ENCODE peak calls at places on chromosome 14, in seven cellular contexts. E is mucosa of descending colon; K is NCI-H1694 treated with DMSO at 0.1 percent for 48 hours; L is T-helper 9 cell; V is ELR; R is stimulated activated CD4-positive, alpha-beta T cell treated with anti-CD3 and anti-CD28 coated beads, Interleukin-1b, Interleukin-23, amount 100 ng/mL, for 1 hour; G is anterior cingulate cortex. S is an unnamed sample.

GRCh38 chr14:96170961-96171592 is 33.6 kb upstream of the BDKRB2 start:
- DNase-seq in G (no peak), K (no peak), L (no peak), V (no peak), E (no peak), R (no peak), S (no peak)

GRCh38 chr14:47590763-47591162 is 84.6 kb downstream of the MDGA2 start:
- DNase-seq in L (no peak), R (no peak), E (no peak), K (no peak), V (no peak), G (no peak), S (no peak)

GRCh38 chr14:59377485-59377884 is 87.7 kb downstream of the GPR135 start:
- DNase-seq in V (no peak), L (no peak), R (no peak), E (no peak), G (no peak), K (no peak), S (no peak)

GRCh38 chr14:61569783-61570182 is 125.5 kb upstream of the HIF1A start:
- DNase-seq in E (no peak), G (no peak), R (no peak), K (no peak), V (peak), L (no peak), S (peak)

GRCh38 chr14:75934998-75935628 is 46.7 kb downstream of the TGFB3 start:
- DNase-seq in G (no peak), L (no peak), R (no peak), V (no peak), E (no peak), K (no peak), S (no peak)

GRCh38 chr14:32584079-32584478 is 255.0 kb downstream of the AKAP6 start:
- DNase-seq in L (no peak), R (no peak), G (no peak), K (no peak), E (no peak), V (no peak), S (no peak)

GRCh38 chr14:96109956-96110355 is 70.8 kb downstream of the C14orf132 start:
- DNase-seq in R (no peak), K (no peak), L (no peak), V (no peak), G (no peak), E (no peak), S (no peak)

GRCh38 chr14:75335588-75335987 is 57.0 kb downstream of the FOS start:
- DNase-seq in R (no peak), L (no peak), V (no peak), K (no peak), G (no peak), E (no peak), S (no peak)

GRCh38 chr14:58362798-58363412 is 32.8 kb upstream of the TOMM20L start:
- DNase-seq in L (no peak), V (peak), K (peak), G (no peak), R (no peak), E (no peak), S (peak)

GRCh38 chr14:92460916-92461579 is 52.5 kb upstream of the RIN3 start:
- DNase-seq in K (no peak), V (peak), G (no peak), E (no peak), L (no peak), R (no peak), S (peak)

GRCh38 chr14:92945959-92946846 is 23.3 kb downstream of the CHGA start:
- DNase-seq in E (peak), G (no peak), R (no peak), L (no peak), K (no peak), V (peak), S (peak)

GRCh38 chr14:64878775-64879634 is 702 bp downstream of the SPTB start:
- DNase-seq in K (peak), L (no peak), E (no peak), R (no peak), G (no peak), V (no peak), S (no peak)

GRCh38 chr14:105317546-105317945 is 3.0 kb downstream of the PACS2 start:
- DNase-seq in G (no peak), V (peak), E (no peak), L (no peak), R (no peak), K (peak), S (no peak)

GRCh38 chr14:102180248-102180998 is 40.7 kb downstream of the WDR20 start:
- DNase-seq in L (no peak), K (no peak), R (no peak), G (no peak), E (no peak), V (no peak), S (no peak)

GRCh38 chr14:61461808-61462275 is 140.5 kb downstream of the PRKCH start:
- DNase-seq in G (no peak), R (no peak), E (no peak), V (peak), L (no peak), K (peak), S (peak)

GRCh38 chr14:74913986-74914573 is 9.0 kb downstream of the RPS6KL1 start:
- DNase-seq in R (no peak), E (no peak), L (no peak), V (peak), K (peak), G (peak), S (peak)

GRCh38 chr14:76204436-76205230 is 52.9 kb downstream of the GPATCH2L start:
- DNase-seq in E (no peak), V (no peak), K (no peak), G (no peak), L (no peak), R (no peak), S (no peak)

GRCh38 chr14:99780690-99781089 is 12.5 kb upstream of the EML1 start:
- DNase-seq in K (no peak), L (no peak), R (no peak), V (no peak), E (no peak), G (no peak), S (no peak)

GRCh38 chr14:41699506-41699905 is 92.8 kb downstream of the LRFN5 start:
- DNase-seq in R (no peak), G (no peak), V (peak), K (no peak), L (no peak), E (no peak), S (peak)

GRCh38 chr14:22026527-22026926 is 352.9 kb upstream of the OR4E1 start:
- DNase-seq in K (no peak), G (no peak), L (no peak), V (no peak), E (no peak), R (no peak), S (peak)

GRCh38 chr14:55731881-55732498 is 152.0 kb downstream of the KTN1 start:
- DNase-seq in G (no peak), V (peak), K (peak), R (peak), E (no peak), L (peak), S (peak)

GRCh38 chr14:64698899-64699298 is 5.3 kb upstream of the PLEKHG3 start:
- DNase-seq in E (no peak), K (no peak), V (no peak), L (no peak), G (no peak), R (no peak), S (peak)

GRCh38 chr14:70619708-70620107 is 19.3 kb upstream of the MED6 start:
- DNase-seq in R (no peak), K (no peak), G (no peak), L (no peak), V (no peak), E (no peak), S (peak)

GRCh38 chr14:73717247-73717646 is 3.1 kb upstream of the PNMA1 start:
- DNase-seq in G (no peak), L (no peak), R (no peak), V (no peak), K (no peak), E (no peak), S (no peak)

GRCh38 chr14:95660550-95661515 is 25.4 kb upstream of the TCL1B start:
- DNase-seq in G (no peak), R (no peak), E (no peak), L (no peak), V (no peak), K (peak), S (no peak)

GRCh38 chr14:88590173-88590572 is 27.3 kb downstream of the ZC3H14 start:
- DNase-seq in E (no peak), K (no peak), G (no peak), V (peak), L (no peak), R (no peak), S (no peak)

GRCh38 chr14:101721951-101722661 is 39.4 kb upstream of the PPP2R5C start:
- DNase-seq in V (peak), G (no peak), K (no peak), R (peak), E (peak), L (peak), S (peak)

GRCh38 chr14:103728721-103729120 is 13.1 kb downstream of the ZFYVE21 start:
- DNase-seq in E (peak), K (no peak), V (no peak), L (no peak), G (no peak), R (no peak), S (no peak)

GRCh38 chr14:48398675-48399282 is 723.4 kb upstream of the MDGA2 start:
- DNase-seq in K (peak), G (no peak), E (no peak), R (no peak), V (peak), L (no peak), S (peak)

GRCh38 chr14:65412881-65413738 is 580 bp downstream of the FUT8 start:
- DNase-seq in L (peak), G (no peak), K (peak), R (no peak), V (peak), E (no peak), S (peak)

GRCh38 chr14:82047777-82048470 is 514.3 kb upstream of the SEL1L start:
- DNase-seq in L (no peak), K (no peak), G (no peak), E (no peak), V (no peak), R (no peak), S (no peak)

GRCh38 chr14:57656853-57657252 is 163.2 kb upstream of the CCDC198 start:
- DNase-seq in V (no peak), E (no peak), R (no peak), G (no peak), L (no peak), K (no peak), S (no peak)

GRCh38 chr14:70808402-70809237 is 693 bp downstream of the MAP3K9 start:
- DNase-seq in E (peak), V (peak), R (peak), K (no peak), G (no peak), L (peak), S (no peak)

GRCh38 chr14:97719931-97720330 is 922.7 kb downstream of the VRK1 start:
- DNase-seq in K (no peak), R (no peak), G (no peak), V (no peak), L (peak), E (no peak), S (no peak)

GRCh38 chr14:55099741-55100140 is 29.3 kb upstream of the LGALS3 start:
- DNase-seq in L (no peak), R (no peak), E (no peak), K (no peak), G (no peak), V (no peak), S (no peak)

GRCh38 chr14:60946773-60947172 is 34.1 kb downstream of the TRMT5 start:
- DNase-seq in G (no peak), R (no peak), K (no peak), V (no peak), L (no peak), E (no peak), S (no peak)

GRCh38 chr14:21106506-21107359 is 5.9 kb downstream of the TMEM253 start:
- DNase-seq in R (peak), K (peak), E (peak), V (peak), L (peak), G (no peak), S (peak)

GRCh38 chr14:68665116-68665515 is 127.8 kb downstream of the ZFP36L1 start:
- DNase-seq in K (no peak), L (no peak), G (no peak), R (no peak), V (no peak), E (no peak), S (peak)

S was measured in PC-3.